ENCODE peak calls at places on chromosomes 16 and 17, in nine cellular contexts. E, H, L, D, G, J, Y, Z and I are unnamed samples.
A peak's percentile ranks its signal among the peaks of the same experiment; 100 is the strongest.

GRCh38 chr16:68470461-68471150 is 22.3 kb upstream of the SMPD3 start:
- DNase-seq in E (no peak), H (no peak), L (no peak), D (no peak), G (peak; percentile 75), J (no peak), Y (no peak), Z (peak; percentile 37), I (no peak)

GRCh38 chr17:79573196-79573929 is 37.5 kb downstream of the RBFOX3 start:
- DNase-seq in E (no peak), H (no peak), L (no peak), D (no peak), G (no peak), J (no peak), Y (no peak), Z (peak; percentile 52), I (peak; percentile 46)

GRCh38 chr17:35299108-35299507 is 56.2 kb downstream of the SLFN5 start:
- DNase-seq in E (no peak), H (no peak), L (no peak), D (no peak), G (no peak), J (no peak), Y (peak; percentile 65), Z (no peak), I (no peak)

GRCh38 chr17:16989230-16989952 is 17.5 kb upstream of the TNFRSF13B start:
- DNase-seq in E (no peak), H (no peak), L (no peak), D (no peak), G (peak; percentile 62), J (no peak), Y (no peak), Z (no peak), I (no peak)

GRCh38 chr17:48488548-48489106 is 42.2 kb downstream of the HOXB1 start:
- DNase-seq in E (no peak), H (no peak), L (no peak), D (no peak), G (no peak), J (no peak), Y (no peak), Z (no peak), I (no peak)

GRCh38 chr16:59543641-59544040 is 809.5 kb upstream of the GOT2 start:
- DNase-seq in E (peak; percentile 21), H (no peak), L (no peak), D (no peak), G (no peak), J (no peak), Y (no peak), Z (no peak), I (no peak)

GRCh38 chr16:49663081-49664057 is 192.5 kb downstream of the ZNF423 start:
- DNase-seq in E (no peak), H (peak; percentile 50), L (peak; percentile 28), D (peak; percentile 34), G (no peak), J (peak; percentile 63), Y (no peak), Z (peak; percentile 83), I (no peak)

GRCh38 chr17:74478369-74479100 is 12.1 kb downstream of the CD300A start:
- DNase-seq in E (no peak), H (no peak), L (no peak), D (no peak), G (no peak), J (peak; percentile 12), Y (no peak), Z (no peak), I (peak; percentile 40)

GRCh38 chr17:69592692-69593350 is 178.3 kb downstream of the MAP2K6 start:
- DNase-seq in E (no peak), H (no peak), L (no peak), D (no peak), G (no peak), J (no peak), Y (no peak), Z (no peak), I (no peak)

GRCh38 chr17:72998343-72998742 is 94.1 kb downstream of the SLC39A11 start:
- DNase-seq in E (no peak), H (no peak), L (no peak), D (no peak), G (no peak), J (no peak), Y (no peak), Z (no peak), I (no peak)

GRCh38 chr17:11932337-11932898 is 64.9 kb downstream of the ZNF18 start:
- DNase-seq in E (no peak), H (no peak), L (no peak), D (no peak), G (no peak), J (no peak), Y (no peak), Z (no peak), I (no peak)

DNA sequence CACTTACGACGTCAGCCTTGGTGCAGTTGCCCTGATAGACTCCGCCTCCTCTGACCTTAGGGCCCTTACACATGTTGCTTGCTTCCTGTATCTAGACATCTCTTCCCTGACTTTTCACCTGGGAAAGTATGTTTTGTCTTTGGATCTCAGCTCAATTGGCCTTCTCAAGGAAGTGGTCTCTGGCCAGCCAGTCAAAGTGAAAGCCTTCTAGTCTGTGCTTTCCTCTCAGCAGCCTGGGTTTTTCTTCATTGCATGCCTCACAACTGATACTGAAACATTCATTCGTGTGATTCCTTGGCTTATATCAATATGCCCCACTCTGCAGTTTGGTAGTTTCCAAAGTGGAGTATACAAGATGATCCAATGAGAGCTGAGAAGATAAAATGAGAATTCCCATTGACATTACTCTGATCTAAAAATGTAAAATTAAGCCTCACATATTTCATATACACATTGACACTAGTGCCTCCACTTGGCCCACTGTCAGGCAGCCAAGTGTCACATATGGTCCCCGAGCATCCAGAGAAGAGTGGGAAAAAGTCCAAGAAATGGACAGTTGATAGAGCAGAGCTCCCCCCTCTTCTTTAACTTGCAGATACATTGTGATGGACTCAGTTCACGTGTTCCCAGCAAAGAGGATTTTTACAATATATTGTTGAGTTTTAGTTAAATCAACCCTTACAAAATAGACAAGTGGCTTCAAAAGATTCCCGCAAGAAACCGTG is 371.2 kb upstream of the ASIC2 start:
- DNase-seq in E (no peak), H (no peak), L (no peak), D (no peak), G (no peak), J (no peak), Y (no peak), Z (no peak), I (no peak)
- TF ChIP-seq CTCF in E (no peak), H (no peak), L (no peak), D (no peak), G (no peak), J (no peak), Y (no peak), Z (no peak), I (no peak)

GRCh38 chr17:40554646-40555295 is 10.5 kb downstream of the CCR7 start:
- DNase-seq in E (no peak), H (no peak), L (no peak), D (no peak), G (peak; percentile 4), J (no peak), Y (peak; percentile 25), Z (no peak), I (no peak)
- TF ChIP-seq CTCF in E (no peak), H (no peak), L (no peak), D (no peak), G (no peak), J (no peak), Y (no peak), Z (no peak), I (no peak)

DNA sequence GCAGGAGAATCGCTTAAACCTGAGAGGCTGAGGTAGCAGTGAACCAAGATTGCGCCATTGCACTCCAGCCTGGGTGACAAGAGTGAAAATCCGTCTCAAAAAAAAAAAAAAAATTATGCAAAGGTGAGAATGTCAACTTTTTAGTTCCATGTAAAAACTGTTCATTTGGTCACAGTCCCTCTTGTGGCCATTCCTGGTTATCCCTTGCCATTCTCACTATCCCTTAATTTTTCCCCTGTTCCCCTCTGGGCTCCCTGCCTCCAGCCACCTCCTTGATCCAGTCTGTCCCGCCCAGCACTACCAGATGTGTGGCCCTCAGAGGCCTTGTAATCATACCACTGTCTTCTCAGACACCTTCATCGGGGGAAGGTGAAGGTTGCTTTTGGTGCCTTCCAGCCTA is 23.4 kb downstream of the DCAF7 start:
- DNase-seq in E (no peak), H (no peak), L (no peak), D (peak; percentile 5), G (no peak), J (peak; percentile 54), Y (no peak), Z (no peak), I (no peak)
- TF ChIP-seq CTCF in E (peak; percentile 46), H (no peak), L (no peak), D (peak; percentile 37), G (peak; percentile 4), J (peak; percentile 65), Y (no peak), Z (peak; percentile 40), I (peak; percentile 71)

GRCh38 chr16:19856120-19856519 is 28.5 kb downstream of the GPRC5B start:
- DNase-seq in E (no peak), H (no peak), L (no peak), D (no peak), G (no peak), J (no peak), Y (no peak), Z (no peak), I (no peak)

GRCh38 chr16:19853973-19854876 is 30.4 kb downstream of the GPRC5B start:
- DNase-seq in E (no peak), H (no peak), L (no peak), D (no peak), G (no peak), J (no peak), Y (no peak), Z (no peak), I (no peak)

GRCh38 chr16:19853132-19853972 is 31.3 kb downstream of the GPRC5B start:
- DNase-seq in E (no peak), H (no peak), L (no peak), D (no peak), G (no peak), J (no peak), Y (no peak), Z (no peak), I (no peak)

GRCh38 chr16:19850131-19850817 is 34.4 kb downstream of the GPRC5B start:
- DNase-seq in E (no peak), H (no peak), L (no peak), D (no peak), G (no peak), J (no peak), Y (no peak), Z (no peak), I (no peak)

GRCh38 chr16:19851476-19851875 is 33.2 kb downstream of the GPRC5B start:
- DNase-seq in E (no peak), H (peak; percentile 38), L (no peak), D (no peak), G (no peak), J (no peak), Y (no peak), Z (no peak), I (no peak)
- TF ChIP-seq CTCF in E (no peak), H (no peak), L (no peak), D (no peak), G (no peak), J (no peak), Y (no peak), Z (no peak), I (no peak)

GRCh38 chr16:53859995-53860540 is 156.1 kb downstream of the FTO start:
- DNase-seq in E (no peak), H (no peak), L (no peak), D (no peak), G (no peak), J (no peak), Y (no peak), Z (no peak), I (no peak)
- TF ChIP-seq CTCF in E (no peak), H (no peak), L (no peak), D (no peak), G (no peak), J (no peak), Y (no peak), Z (no peak), I (no peak)